ENCODE peak calls at places on chromosome 13, in seven cellular contexts. M is cardiac muscle cell, I is PC-9, A is body of pancreas, J is colonic mucosa, N is psoas muscle, S is esophagus squamous epithelium. U is an unnamed sample.
A peak's percentile ranks its signal among the peaks of the same experiment; 100 is the strongest.

GRCh38 chr13:113668491-113668971 is 1.5 kb downstream of the GRK1 start:
- DNase-seq in M (no peak), I (no peak), A (peak; percentile 5), J (no peak), N (peak; percentile 31), S (no peak), U (peak; percentile 15)

GRCh38 chr13:74325106-74325505 is 190.9 kb upstream of the KLF12 start:
- DNase-seq in M (peak; percentile 88), I (no peak), A (peak; percentile 33), J (no peak), N (no peak), S (no peak), U (no peak)

GRCh38 chr13:95226932-95227718 is 74.1 kb downstream of the ABCC4 start:
- DNase-seq in M (no peak), I (no peak), A (no peak), J (no peak), N (no peak), S (no peak), U (no peak)

GRCh38 chr13:42039946-42040729 is 8.3 kb upstream of the DGKH start:
- DNase-seq in M (peak; percentile 94), I (peak; percentile 50), A (peak; percentile 85), J (peak; percentile 95), N (peak; percentile 96), S (peak; percentile 48), U (peak; percentile 84)

GRCh38 chr13:111906816-111907215 is 160.1 kb upstream of the SOX1 start:
- DNase-seq in M (no peak), I (no peak), A (no peak), J (no peak), N (no peak), S (no peak), U (no peak)

GRCh38 chr13:113746143-113746525 is 12.9 kb upstream of the TMEM255B start:
- DNase-seq in M (peak; percentile 12), I (no peak), A (peak; percentile 5), J (peak; percentile 44), N (no peak), S (no peak), U (no peak)

GRCh38 chr13:24161980-24162517 is 1.5 kb downstream of the SPATA13 start:
- DNase-seq in M (no peak), I (peak; percentile 70), A (peak; percentile 67), J (peak; percentile 87), N (no peak), S (no peak), U (no peak)

GRCh38 chr13:28100149-28101121 is at the start of gene FLT3:
- DNase-seq in M (peak; percentile 35), I (no peak), A (peak; percentile 58), J (peak; percentile 22), N (peak; percentile 52), S (no peak), U (peak; percentile 58)

GRCh38 chr13:42283574-42283973 is 11.6 kb downstream of the AKAP11 start:
- DNase-seq in M (no peak), I (no peak), A (no peak), J (peak; percentile 38), N (no peak), S (no peak), U (no peak)

GRCh38 chr13:94209110-94209509 is 270.4 kb downstream of the DCT start:
- DNase-seq in M (peak; percentile 29), I (no peak), A (no peak), J (no peak), N (no peak), S (no peak), U (no peak)

GRCh38 chr13:113947321-113948033 is 26.4 kb downstream of the C13orf46 start:
- DNase-seq in M (peak; percentile 70), I (no peak), A (peak; percentile 74), J (peak; percentile 58), N (peak; percentile 84), S (no peak), U (no peak)

GRCh38 chr13:60572003-60572792 is 175.2 kb downstream of the TDRD3 start:
- DNase-seq in M (peak; percentile 45), I (peak; percentile 43), A (no peak), J (no peak), N (no peak), S (no peak), U (no peak)

GRCh38 chr13:49530452-49530851 is 34.7 kb downstream of the PHF11 start:
- DNase-seq in M (no peak), I (no peak), A (no peak), J (no peak), N (no peak), S (no peak), U (no peak)

GRCh38 chr13:110946171-110946570 is 31.3 kb upstream of the ANKRD10 start:
- DNase-seq in M (no peak), I (no peak), A (no peak), J (no peak), N (no peak), S (no peak), U (no peak)

GRCh38 chr13:24642236-24642635 is 38.0 kb upstream of the ATP12A start:
- DNase-seq in M (no peak), I (no peak), A (no peak), J (no peak), N (no peak), S (no peak), U (no peak)

GRCh38 chr13:42107006-42107405 is 58.6 kb downstream of the DGKH start:
- DNase-seq in M (no peak), I (peak; percentile 40), A (no peak), J (no peak), N (no peak), S (no peak), U (no peak)

GRCh38 chr13:110109910-110110309 is 197.0 kb downstream of the COL4A1 start:
- DNase-seq in M (peak; percentile 94), I (no peak), A (peak; percentile 26), J (peak; percentile 34), N (peak; percentile 92), S (no peak), U (no peak)

GRCh38 chr13:22218784-22219183 is 547.9 kb downstream of the FGF9 start:
- DNase-seq in M (no peak), I (no peak), A (no peak), J (no peak), N (no peak), S (no peak), U (no peak)

GRCh38 chr13:114082849-114083645 is 49.4 kb downstream of the RASA3 start:
- DNase-seq in M (no peak), I (no peak), A (no peak), J (no peak), N (no peak), S (no peak), U (no peak)

GRCh38 chr13:26558074-26558805 is 757 bp downstream of the WASF3 start:
- DNase-seq in M (peak; percentile 22), I (no peak), A (peak; percentile 17), J (peak; percentile 22), N (peak; percentile 56), S (no peak), U (peak; percentile 40)

GRCh38 chr13:39777527-39778061 is 122.1 kb downstream of the COG6 start:
- DNase-seq in M (peak; percentile 87), I (peak; percentile 69), A (no peak), J (no peak), N (no peak), S (no peak), U (no peak)

GRCh38 chr13:96338030-96338429 is 248.1 kb downstream of the HS6ST3 start:
- DNase-seq in M (no peak), I (no peak), A (no peak), J (no peak), N (no peak), S (no peak), U (no peak)

GRCh38 chr13:40430234-40430633 is 236.2 kb downstream of the FOXO1 start:
- DNase-seq in M (no peak), I (no peak), A (peak; percentile 67), J (no peak), N (no peak), S (no peak), U (no peak)

GRCh38 chr13:35157143-35157755 is 215.2 kb downstream of the NBEA start:
- DNase-seq in M (peak; percentile 77), I (no peak), A (peak; percentile 32), J (peak; percentile 47), N (no peak), S (no peak), U (no peak)

GRCh38 chr13:48595330-48596127 is 58.2 kb upstream of the CYSLTR2 start:
- DNase-seq in M (peak; percentile 90), I (no peak), A (peak; percentile 80), J (peak; percentile 68), N (no peak), S (no peak), U (no peak)

GRCh38 chr13:41512441-41512840 is 55.1 kb downstream of the RGCC start:
- DNase-seq in M (no peak), I (no peak), A (no peak), J (no peak), N (no peak), S (no peak), U (no peak)

GRCh38 chr13:25490236-25490635 is 118.5 kb downstream of the ATP8A2 start:
- DNase-seq in M (no peak), I (no peak), A (no peak), J (no peak), N (no peak), S (no peak), U (no peak)

GRCh38 chr13:30078059-30078458 is 227.6 kb upstream of the UBL3 start:
- DNase-seq in M (no peak), I (no peak), A (no peak), J (no peak), N (no peak), S (no peak), U (no peak)

GRCh38 chr13:19089315-19089714 is 92.3 kb downstream of the TUBA3C start:
- DNase-seq in M (no peak), I (no peak), A (no peak), J (no peak), N (no peak), S (no peak), U (no peak)
- TF ChIP-seq CTCF in M (no peak), I (peak; percentile 51), A (no peak), J (no peak), N (no peak), S (no peak), U (no peak)

GRCh38 chr13:76019421-76020044 is 383.4 kb downstream of the LMO7 start:
- DNase-seq in M (no peak), I (no peak), A (no peak), J (peak; percentile 23), N (no peak), S (no peak), U (peak; percentile 76)
- TF ChIP-seq CTCF in M (no peak), I (no peak), A (no peak), J (no peak), N (no peak), S (no peak), U (no peak)

GRCh38 chr13:108508263-108508662 is 121.1 kb upstream of the MYO16 start:
- DNase-seq in M (peak; percentile 12), I (no peak), A (no peak), J (no peak), N (no peak), S (no peak), U (no peak)
- TF ChIP-seq CTCF in M (peak; percentile 33), I (peak; percentile 60), A (no peak), J (peak; percentile 18), N (peak; percentile 14), S (peak; percentile 29), U (peak; percentile 46)

DNA sequence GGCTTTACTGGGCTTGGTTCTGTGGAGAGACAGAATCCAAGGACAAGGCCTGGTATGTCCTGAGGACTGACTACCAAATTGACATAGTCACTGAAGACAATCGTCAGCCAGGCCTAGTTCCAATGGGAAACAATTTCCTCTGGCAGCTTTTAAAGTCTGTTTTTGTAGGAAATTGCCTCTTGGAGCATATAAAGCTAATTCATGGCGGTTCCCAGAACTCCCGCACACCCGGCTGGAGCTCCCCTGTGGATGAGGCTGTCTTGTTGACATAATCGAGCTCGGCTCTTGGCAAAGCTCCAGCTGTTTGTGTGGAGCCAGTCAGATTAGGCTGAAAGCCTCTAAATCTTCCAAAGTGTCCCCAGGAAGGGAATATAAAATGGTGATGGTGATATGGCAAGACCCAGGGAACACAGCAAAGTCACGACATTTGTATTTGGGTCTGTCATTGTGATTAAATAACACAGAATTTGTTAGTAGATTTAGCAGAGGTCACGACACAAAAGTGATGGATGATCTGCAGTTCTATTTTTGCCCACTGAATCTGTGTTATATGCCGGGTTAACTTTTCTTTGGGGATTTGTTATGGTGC is 395.0 kb downstream of the PCDH9 start:
- DNase-seq in M (peak; percentile 67), I (no peak), A (peak; percentile 67), J (peak; percentile 34), N (peak; percentile 80), S (no peak), U (peak; percentile 74)
- TF ChIP-seq CTCF in M (no peak), I (no peak), A (no peak), J (no peak), N (no peak), S (no peak), U (no peak)

U was measured in glutamatergic neuron.